ENCODE peak calls at places on chromosomes 12 and 14, in four cellular contexts. D, V, K and Z are unnamed samples.

GRCh38 chr12:52600941-52601481 is at the start of gene KRT72:
- DNase-seq in D (no peak), V (no peak), K (no peak), Z (no peak)

GRCh38 chr12:113601656-113602263 is 130.1 kb upstream of the LHX5 start:
- DNase-seq in K (no peak), D (no peak), V (no peak), Z (peak)

GRCh38 chr12:6202846-6203245 is 2.6 kb downstream of the CD9 start:
- DNase-seq in K (no peak), D (no peak), V (no peak), Z (no peak)

GRCh38 chr12:28771961-28772360 is 377.1 kb upstream of the FAR2 start:
- DNase-seq in K (no peak), D (no peak), V (no peak), Z (no peak)

GRCh38 chr14:74804219-74804825 is 41.2 kb downstream of the YLPM1 start:
- DNase-seq in K (no peak), D (peak), V (no peak), Z (peak)

GRCh38 chr14:68203871-68204270 is 384.3 kb downstream of the RAD51B start:
- DNase-seq in V (no peak), D (no peak), K (no peak), Z (no peak)

GRCh38 chr14:22283000-22283399 is 306.0 kb downstream of the DAD1 start:
- DNase-seq in K (no peak), V (no peak), D (no peak), Z (no peak)

GRCh38 chr12:42589465-42590323 is at the start of gene PRICKLE1:
- DNase-seq in D (peak), V (no peak), K (peak), Z (peak)

GRCh38 chr12:100348657-100349454 is 8.0 kb upstream of the SLC17A8 start:
- DNase-seq in D (peak), V (no peak), K (no peak), Z (peak)

GRCh38 chr12:13197526-13198141 is 1.1 kb downstream of the EMP1 start:
- DNase-seq in D (peak), K (peak), V (no peak), Z (no peak)

GRCh38 chr12:74801625-74802024 is 264.0 kb downstream of the ATXN7L3B start:
- DNase-seq in K (no peak), V (no peak), D (no peak), Z (no peak)

GRCh38 chr12:123050331-123050809 is 69.9 kb downstream of the ARL6IP4 start:
- DNase-seq in K (no peak), V (no peak), D (peak), Z (no peak)

GRCh38 chr12:76183459-76184186 is 99.1 kb upstream of the NAP1L1 start:
- DNase-seq in K (peak), V (peak), D (peak), Z (no peak)

GRCh38 chr14:105328678-105329390 is 14.3 kb downstream of the PACS2 start:
- DNase-seq in K (no peak), D (no peak), V (no peak), Z (no peak)

GRCh38 chr12:119802472-119802871 is 74.6 kb downstream of the CIT start:
- DNase-seq in D (peak), K (no peak), V (no peak), Z (no peak)

GRCh38 chr14:95519699-95520098 is 3.2 kb upstream of the SYNE3 start:
- DNase-seq in V (peak), K (peak), D (peak), Z (no peak)

GRCh38 chr14:94021416-94022157 is 4.6 kb upstream of the OTUB2 start:
- DNase-seq in V (no peak), D (no peak), K (no peak), Z (no peak)

GRCh38 chr12:91774471-91774921 is 371.1 kb downstream of the BTG1 start:
- DNase-seq in K (peak), D (peak), V (no peak), Z (no peak)

GRCh38 chr12:6330999-6331714 is 10.7 kb downstream of the TNFRSF1A start:
- DNase-seq in D (no peak), V (no peak), K (no peak), Z (no peak)

GRCh38 chr12:11765817-11766794 is 116.6 kb downstream of the ETV6 start:
- DNase-seq in D (peak), V (peak), K (peak), Z (no peak)